ENCODE peak calls at places on chromosomes 3 and 15, in six cellular contexts. W is ovary, X is A549, U is sigmoid colon, M is transverse colon, S is H1. P is an unnamed sample.

GRCh38 chr3:71251156-71251775 is 332.3 kb downstream of the FOXP1 start:
- DNase-seq in W (no peak), X (peak; percentile 80), U (no peak), M (no peak), S (no peak), P (no peak)

GRCh38 chr3:71129611-71130515 is 453.7 kb downstream of the FOXP1 start:
- DNase-seq in W (no peak), X (peak; percentile 47), U (no peak), M (no peak), S (no peak), P (no peak)

GRCh38 chr3:118144919-118145318 is 889.7 kb downstream of the IGSF11 start:
- DNase-seq in W (no peak), X (no peak), U (no peak), M (no peak), S (no peak), P (no peak)

GRCh38 chr15:35753486-35753885 is 207.5 kb upstream of the DPH6 start:
- DNase-seq in W (no peak), X (no peak), U (no peak), M (no peak), S (no peak), P (no peak)

GRCh38 chr3:15206662-15207576 is 873 bp downstream of the CAPN7 start:
- DNase-seq in W (no peak), X (peak; percentile 43), U (peak; percentile 74), M (peak; percentile 36), S (no peak), P (no peak)

GRCh38 chr3:183300996-183301562 is 48.0 kb downstream of the B3GNT5 start:
- DNase-seq in W (no peak), X (no peak), U (no peak), M (no peak), S (no peak), P (no peak)

GRCh38 chr15:48798319-48798718 is 12.6 kb downstream of the CEP152 start:
- DNase-seq in W (no peak), X (no peak), U (no peak), M (no peak), S (no peak), P (no peak)

GRCh38 chr15:69403611-69404010 is 10.5 kb upstream of the KIF23 start:
- DNase-seq in W (no peak), X (no peak), U (no peak), M (no peak), S (no peak), P (no peak)

GRCh38 chr3:185936814-185937688 is 763 bp downstream of the TRA2B start:
- DNase-seq in W (peak; percentile 94), X (peak; percentile 85), U (peak; percentile 96), M (peak; percentile 92), S (peak; percentile 87), P (peak; percentile 90)

GRCh38 chr3:11115548-11115947 is 38.7 kb upstream of the HRH1 start:
- DNase-seq in W (no peak), X (no peak), U (no peak), M (no peak), S (no peak), P (no peak)

GRCh38 chr3:133138017-133138416 is 99.8 kb downstream of the TMEM108 start:
- DNase-seq in W (no peak), X (no peak), U (no peak), M (no peak), S (no peak), P (no peak)

GRCh38 chr3:40719660-40720287 is 195.0 kb downstream of the ZNF621 start:
- DNase-seq in W (no peak), X (peak; percentile 37), U (no peak), M (no peak), S (peak; percentile 46), P (no peak)

GRCh38 chr3:46068526-46068925 is 41.2 kb upstream of the XCR1 start:
- DNase-seq in W (no peak), X (no peak), U (no peak), M (no peak), S (no peak), P (no peak)

GRCh38 chr3:49378249-49378899 is 20.2 kb upstream of the GPX1 start:
- DNase-seq in W (peak; percentile 40), X (no peak), U (no peak), M (peak; percentile 13), S (no peak), P (peak; percentile 40)

GRCh38 chr3:46097691-46098241 is 70.5 kb upstream of the XCR1 start:
- DNase-seq in W (no peak), X (no peak), U (peak; percentile 78), M (no peak), S (no peak), P (no peak)

GRCh38 chr3:120506076-120506827 is 55.5 kb upstream of the FSTL1 start:
- DNase-seq in W (no peak), X (no peak), U (no peak), M (no peak), S (no peak), P (no peak)

GRCh38 chr3:26484140-26484539 is 138.4 kb upstream of the LRRC3B start:
- DNase-seq in W (no peak), X (peak; percentile 15), U (no peak), M (no peak), S (peak; percentile 54), P (no peak)

GRCh38 chr3:94515983-94516382 is 453.1 kb downstream of the NSUN3 start:
- DNase-seq in W (no peak), X (no peak), U (no peak), M (no peak), S (no peak), P (no peak)
- H3K4me3 ChIP-seq in W (no peak overlapping the region), X (no peak overlapping the region), U (no peak overlapping the region), M (no peak overlapping the region), S (no peak overlapping the region), P (no peak overlapping the region)

DNA sequence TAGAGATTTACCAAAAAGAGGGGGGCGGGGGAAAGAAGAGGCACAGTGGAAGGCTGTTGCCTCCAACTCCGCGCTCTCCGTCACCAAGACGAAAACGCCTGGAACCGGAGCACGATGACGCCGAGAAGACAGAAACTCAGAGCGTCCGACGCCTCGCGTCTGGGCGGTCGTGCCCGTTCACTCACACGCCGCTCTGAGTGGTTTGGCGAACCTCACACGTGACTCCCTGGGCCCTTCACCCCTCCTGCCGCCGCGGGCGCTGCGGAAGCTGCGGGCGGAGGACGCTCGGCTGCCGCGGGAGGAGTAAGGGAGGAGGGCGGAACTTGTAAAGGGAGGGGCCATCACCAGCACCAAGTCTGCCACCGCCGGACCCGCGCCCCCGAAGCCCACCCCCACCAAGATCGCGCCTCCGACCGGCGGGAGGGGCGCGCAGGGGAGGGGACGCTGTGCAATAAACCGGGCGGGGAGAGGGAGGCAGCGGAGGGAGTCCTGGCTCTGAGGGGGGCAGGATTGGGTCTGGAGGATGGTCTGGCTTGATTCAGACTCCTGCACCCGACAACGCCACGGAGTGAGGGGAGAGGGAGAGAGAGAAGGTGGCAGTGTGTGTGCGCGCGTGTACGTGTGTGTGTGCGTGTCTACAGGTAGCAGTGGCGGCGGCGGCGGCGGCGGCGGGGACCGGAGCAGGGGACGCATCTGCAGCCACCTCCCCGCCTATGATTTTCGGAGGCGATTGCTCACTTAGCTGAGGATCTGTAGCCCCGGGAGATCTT is 1.9 kb upstream of the NLGN1 start:
- DNase-seq in W (peak; percentile 85), X (peak; percentile 24), U (peak; percentile 95), M (peak; percentile 75), S (peak; percentile 85), P (peak; percentile 79)
- TF ChIP-seq EP300 in W (no peak), X (no peak), U (no peak), M (no peak), S (no peak), P (peak; percentile 88)

GRCh38 chr3:180546863-180547262 is 55.1 kb upstream of the TTC14 start:
- DNase-seq in W (no peak), X (no peak), U (no peak), M (no peak), S (no peak), P (no peak)
- H3K4me3 ChIP-seq in W (no peak overlapping the region), X (no peak overlapping the region), U (no peak overlapping the region), M (no peak overlapping the region), S (no peak overlapping the region), P (no peak overlapping the region)

DNA sequence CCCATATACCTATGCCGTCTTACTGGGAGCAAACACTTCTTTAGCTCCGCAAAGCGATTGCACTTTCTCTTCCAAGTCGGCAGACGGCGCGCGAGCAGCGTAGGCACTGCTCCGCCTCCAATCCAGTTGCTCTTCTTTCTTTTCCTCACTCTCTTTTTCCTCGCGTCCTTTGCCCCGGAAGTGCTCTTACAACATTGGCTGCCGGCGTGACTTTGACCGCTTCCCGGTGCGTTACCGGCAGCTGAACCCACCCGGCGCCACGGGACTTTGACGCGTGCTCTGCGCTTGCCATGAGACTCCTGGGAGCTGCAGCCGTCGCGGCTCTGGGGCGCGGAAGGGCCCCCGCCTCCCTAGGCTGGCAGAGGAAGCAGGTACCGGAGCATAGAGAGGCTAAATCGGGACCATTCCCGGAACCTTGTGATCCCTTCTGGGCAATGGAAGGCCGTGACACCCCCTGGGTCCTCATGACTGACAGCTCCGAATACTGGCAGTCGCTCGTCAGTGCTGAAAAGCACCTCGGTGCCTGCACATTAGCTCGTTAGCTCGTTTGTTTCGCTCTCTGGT is at the start of gene GFM1:
- DNase-seq in W (peak; percentile 88), X (peak; percentile 97), U (peak; percentile 96), M (peak; percentile 94), S (peak; percentile 87), P (peak; percentile 84)
- TF ChIP-seq EP300 in W (no peak), X (no peak), U (no peak), M (no peak), S (no peak), P (peak; percentile 92)

GRCh38 chr3:157135671-157136396 is 24.1 kb downstream of the CCNL1 start:
- DNase-seq in W (no peak), X (peak; percentile 51), U (no peak), M (no peak), S (no peak), P (no peak)
- H3K4me3 ChIP-seq in W (no peak overlapping the region), X (no peak overlapping the region), U (no peak overlapping the region), M (no peak overlapping the region), S (no peak overlapping the region), P (no peak overlapping the region)

GRCh38 chr15:45586990-45587860 is at the start of gene BLOC1S6:
- DNase-seq in W (peak; percentile 92), X (peak; percentile 90), U (peak; percentile 95), M (peak; percentile 91), S (peak; percentile 94), P (peak; percentile 77)
- TF ChIP-seq EP300 in W (peak; percentile 25), X (no peak), U (peak; percentile 32), M (no peak), S (no peak), P (no peak)